ENCODE peak calls at places on chromosomes 11 and 22, in six cellular contexts. T is CD4-positive, CD25-positive, alpha-beta regulatory T cell; M is nephron progenitor cell; G is neural crest cell; C is stimulated activated CD4-positive, alpha-beta T cell treated with anti-CD3 and anti-CD28 coated beads, Interleukin-2, amount 100 ng/mL, for 4 hours; E is renal cortical epithelial cell. H is an unnamed sample.

GRCh38 chr11:73652856-73653559 is 6.6 kb downstream of the PLEKHB1 start:
- DNase-seq in T (no peak), M (no peak), G (no peak), C (no peak), E (no peak), H (no peak)

GRCh38 chr22:20420157-20420842 is 17.3 kb downstream of the SCARF2 start:
- DNase-seq in T (no peak), M (no peak), G (no peak), C (no peak), E (no peak), H (no peak)

GRCh38 chr22:24112188-24112587 is 69.1 kb upstream of the SUSD2 start:
- DNase-seq in T (no peak), M (no peak), G (no peak), C (no peak), E (peak; percentile 73), H (no peak)

GRCh38 chr11:27312110-27312509 is 50.9 kb downstream of the CCDC34 start:
- DNase-seq in T (no peak), M (no peak), G (no peak), C (no peak), E (peak; percentile 91), H (no peak)

GRCh38 chr11:83033972-83034672 is 37.6 kb downstream of the RAB30 start:
- DNase-seq in T (no peak), M (peak; percentile 19), G (no peak), C (no peak), E (peak; percentile 43), H (peak; percentile 44)

GRCh38 chr22:20155330-20156041 is 4.6 kb upstream of the CCDC188 start:
- DNase-seq in T (no peak), M (no peak), G (peak; percentile 69), C (no peak), E (no peak), H (peak; percentile 29)

GRCh38 chr11:44407211-44407996 is 97.5 kb upstream of the ALX4 start:
- DNase-seq in T (no peak), M (no peak), G (no peak), C (no peak), E (no peak), H (no peak)

GRCh38 chr11:116605543-116605942 is 167.2 kb downstream of the BUD13 start:
- DNase-seq in T (no peak), M (peak; percentile 93), G (peak; percentile 63), C (no peak), E (peak; percentile 30), H (no peak)

GRCh38 chr11:57001674-57002401 is 13.1 kb downstream of the OR5AK2 start:
- DNase-seq in T (no peak), M (no peak), G (no peak), C (no peak), E (no peak), H (no peak)

GRCh38 chr11:74388678-74389327 is 9.4 kb downstream of the PGM2L1 start:
- DNase-seq in T (peak; percentile 73), M (peak; percentile 53), G (peak; percentile 38), C (peak; percentile 71), E (peak; percentile 37), H (no peak)

GRCh38 chr11:44304091-44305084 is 5.6 kb downstream of the ALX4 start:
- DNase-seq in T (no peak), M (peak; percentile 56), G (no peak), C (no peak), E (no peak), H (no peak)

GRCh38 chr11:106286881-106287504 is 209.5 kb downstream of the AASDHPPT start:
- DNase-seq in T (no peak), M (no peak), G (no peak), C (no peak), E (no peak), H (no peak)

GRCh38 chr11:8691601-8692000 is 9.0 kb downstream of the RPL27A start:
- DNase-seq in T (no peak), M (no peak), G (no peak), C (no peak), E (no peak), H (no peak)

GRCh38 chr11:130945945-130946344 is 29.7 kb upstream of the SNX19 start:
- DNase-seq in T (no peak), M (no peak), G (no peak), C (no peak), E (peak; percentile 49), H (no peak)

GRCh38 chr22:44325718-44326548 is 13.2 kb upstream of the SHISAL1 start:
- DNase-seq in T (no peak), M (no peak), G (no peak), C (no peak), E (peak; percentile 22), H (no peak)

GRCh38 chr22:32475428-32476010 is 908 bp downstream of the FBXO7 start:
- DNase-seq in T (no peak), M (peak; percentile 27), G (peak; percentile 14), C (no peak), E (peak; percentile 57), H (peak; percentile 46)

GRCh38 chr11:17828311-17828751 is 93.8 kb downstream of the KCNC1 start:
- DNase-seq in T (no peak), M (no peak), G (no peak), C (no peak), E (no peak), H (no peak)

H was measured in amygdala.